ENCODE peak calls at places on chromosome 2, in six cellular contexts. K is heart left ventricle, A is GM13976, M is coronary artery, T is AG09319, R is endothelial cell. H is an unnamed sample.

GRCh38 chr2:30679416-30680088 is 127.7 kb downstream of the CAPN13 start:
- DNase-seq in R (no peak), K (no peak), M (no peak), T (no peak), A (no peak), H (no peak)

GRCh38 chr2:74379851-74380789 is at the start of gene DCTN1:
- DNase-seq in T (peak), A (no peak), R (peak), M (no peak), K (no peak), H (peak)

GRCh38 chr2:120539937-120540718 is 194.2 kb downstream of the INHBB start:
- DNase-seq in M (peak), T (peak), K (peak), A (no peak), R (no peak), H (peak)

GRCh38 chr2:237600205-237600846 is 9.8 kb upstream of the RAB17 start:
- DNase-seq in K (no peak), T (peak), R (no peak), A (no peak), M (peak), H (no peak)

GRCh38 chr2:169005994-169006393 is 25.1 kb downstream of the ABCB11 start:
- DNase-seq in A (no peak), R (no peak), M (no peak), T (no peak), K (no peak), H (no peak)

GRCh38 chr2:147824625-147825024 is 20.2 kb upstream of the ACVR2A start:
- DNase-seq in M (no peak), K (no peak), A (no peak), T (no peak), R (no peak), H (no peak)

GRCh38 chr2:41502752-41503151 is 545.1 kb upstream of the PKDCC start:
- DNase-seq in R (no peak), M (no peak), A (no peak), T (no peak), K (no peak), H (no peak)

GRCh38 chr2:237632991-237633629 is 5.7 kb downstream of the LRRFIP1 start:
- DNase-seq in K (peak), R (no peak), M (no peak), T (no peak), A (no peak), H (no peak)

GRCh38 chr2:152036611-152037469 is 62.0 kb downstream of the CACNB4 start:
- DNase-seq in K (no peak), M (no peak), R (peak), T (peak), A (peak), H (peak)

GRCh38 chr2:111923271-111923670 is 24.9 kb downstream of the MERTK start:
- DNase-seq in T (peak), R (no peak), M (no peak), K (no peak), A (no peak), H (no peak)

GRCh38 chr2:148338544-148338943 is 306.0 kb upstream of the EPC2 start:
- DNase-seq in A (no peak), K (no peak), M (no peak), R (no peak), T (peak), H (peak)

GRCh38 chr2:27211943-27212625 is at the start of the genes ATRAID and SLC5A6:
- DNase-seq in A (peak), R (peak), M (peak), T (peak), K (peak), H (peak)

GRCh38 chr2:117737846-117738245 is 76.6 kb upstream of the DDX18 start:
- DNase-seq in K (no peak), T (no peak), R (no peak), A (no peak), M (no peak), H (no peak)

GRCh38 chr2:26246818-26247217 is 2.1 kb downstream of the HADHB start:
- DNase-seq in R (no peak), K (no peak), A (no peak), T (no peak), M (no peak), H (peak)

GRCh38 chr2:8488001-8488738 is 193.7 kb upstream of the ID2 start:
- DNase-seq in A (peak), R (no peak), T (no peak), M (no peak), K (no peak), H (no peak)

GRCh38 chr2:106095478-106096392 is 98.4 kb downstream of the UXS1 start:
- DNase-seq in A (no peak), T (no peak), R (no peak), K (no peak), M (no peak), H (no peak)

GRCh38 chr2:39435254-39435653 is 1.8 kb downstream of the MAP4K3 start:
- DNase-seq in T (no peak), A (no peak), M (no peak), K (no peak), R (peak), H (peak)

GRCh38 chr2:30631051-30631671 is 176.1 kb downstream of the CAPN13 start:
- DNase-seq in R (no peak), M (no peak), K (no peak), T (no peak), A (no peak), H (no peak)

GRCh38 chr2:10124538-10125045 is 2.1 kb downstream of the RRM2 start:
- DNase-seq in K (no peak), R (peak), T (peak), A (peak), M (no peak), H (peak)

GRCh38 chr2:234290671-234291070 is 206.2 kb downstream of the ARL4C start:
- DNase-seq in A (no peak), R (no peak), T (no peak), M (no peak), K (peak), H (peak)

GRCh38 chr2:47058061-47058931 is 96.8 kb downstream of the STPG4 start:
- DNase-seq in K (peak), R (no peak), T (peak), M (no peak), A (no peak), H (peak)

GRCh38 chr2:42878581-42878980 is 86.2 kb upstream of the HAAO start:
- DNase-seq in K (no peak), A (peak), R (no peak), M (peak), T (no peak), H (no peak)

GRCh38 chr2:189305291-189305943 is 125.9 kb upstream of the COL5A2 start:
- DNase-seq in M (no peak), A (no peak), R (no peak), T (no peak), K (no peak), H (peak)

GRCh38 chr2:120832296-120833070 is 96.8 kb downstream of the GLI2 start:
- DNase-seq in T (no peak), A (no peak), R (no peak), K (peak), M (no peak), H (no peak)

GRCh38 chr2:10678225-10678624 is 11.6 kb downstream of the NOL10 start:
- DNase-seq in M (no peak), K (no peak), T (no peak), A (no peak), R (no peak), H (no peak)

GRCh38 chr2:233600361-233600760 is 17.1 kb upstream of the UGT1A8 start:
- DNase-seq in K (no peak), T (no peak), M (no peak), A (no peak), R (no peak), H (no peak)

GRCh38 chr2:199973703-199974102 is 18.3 kb downstream of the MAIP1 start:
- DNase-seq in T (no peak), M (no peak), A (no peak), R (no peak), K (no peak), H (peak)

GRCh38 chr2:78887436-78887835 is 138.1 kb upstream of the REG3G start:
- DNase-seq in M (no peak), R (no peak), T (no peak), K (no peak), A (no peak), H (no peak)

GRCh38 chr2:172858473-172858745 is 122.8 kb downstream of the RAPGEF4 start:
- DNase-seq in T (no peak), K (no peak), R (no peak), A (no peak), M (no peak), H (peak)

GRCh38 chr2:231716641-231717280 is 8.4 kb downstream of the PTMA start:
- DNase-seq in R (no peak), K (no peak), M (no peak), T (no peak), A (no peak), H (no peak)

GRCh38 chr2:86249843-86250402 is 50.7 kb downstream of the MRPL35 start:
- DNase-seq in A (peak), M (no peak), R (no peak), T (no peak), K (no peak), H (no peak)
- TF ChIP-seq CTCF in A (peak), M (no peak), R (no peak), T (peak), K (no peak), H (no peak)

DNA sequence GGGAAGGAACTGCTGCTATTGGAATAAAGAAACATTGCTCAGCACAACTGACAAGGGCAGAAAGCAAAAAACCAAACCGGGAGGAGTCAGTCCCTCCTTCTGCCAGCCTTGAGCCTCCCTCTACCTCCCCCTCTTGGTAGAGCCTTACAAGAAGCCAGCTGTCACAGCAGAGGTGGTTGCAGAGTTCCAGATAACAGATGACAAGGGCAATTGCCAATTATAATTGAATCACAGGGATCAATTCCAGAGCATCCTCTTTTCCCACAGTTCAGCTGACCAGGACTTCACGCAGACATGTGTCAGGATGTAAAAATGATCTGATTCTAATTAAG is 548.2 kb upstream of the LRRTM1 start:
- DNase-seq in A (no peak), T (no peak), R (no peak), M (no peak), K (no peak), H (peak)
- TF ChIP-seq CTCF in A (no peak), T (no peak), R (no peak), M (no peak), K (no peak), H (no peak)

DNA sequence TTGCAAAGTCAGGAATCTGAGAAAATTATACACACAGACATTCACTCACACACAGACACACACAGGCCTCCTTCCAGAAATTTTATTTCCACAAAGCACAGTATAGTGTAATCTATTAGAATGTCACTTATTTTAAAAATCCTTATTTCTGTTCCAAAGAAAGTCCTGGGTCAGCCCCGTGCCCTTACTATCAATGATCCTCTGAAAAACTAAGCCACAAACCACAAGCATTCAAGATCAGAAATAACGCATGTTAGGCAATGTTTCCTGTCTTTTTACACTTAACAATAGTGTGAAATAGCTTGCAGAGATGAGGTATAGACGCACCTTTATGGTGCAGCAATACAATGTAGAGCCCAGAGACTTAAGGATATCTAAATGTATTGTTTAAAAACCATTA is 25.8 kb downstream of the TBC1D8 start:
- DNase-seq in A (no peak), M (no peak), R (no peak), K (no peak), T (no peak), H (peak)
- TF ChIP-seq CTCF in A (no peak), M (no peak), R (no peak), K (no peak), T (no peak), H (no peak)

GRCh38 chr2:71282493-71282892 is 49.1 kb upstream of the ZNF638 start:
- DNase-seq in R (no peak), T (no peak), K (no peak), M (no peak), A (no peak), H (peak)
- TF ChIP-seq CTCF in R (no peak), T (no peak), K (no peak), M (no peak), A (no peak), H (peak)

GRCh38 chr2:44997948-44998347 is 11.3 kb downstream of the SIX2 start:
- DNase-seq in R (no peak), K (no peak), T (no peak), M (no peak), A (no peak), H (no peak)
- TF ChIP-seq CTCF in R (no peak), K (no peak), T (no peak), M (no peak), A (no peak), H (no peak)

GRCh38 chr2:54048117-54048785 is 67.2 kb upstream of the ACYP2 start:
- DNase-seq in A (no peak), M (no peak), K (no peak), R (no peak), T (no peak), H (no peak)
- TF ChIP-seq CTCF in A (peak), M (no peak), K (no peak), R (no peak), T (no peak), H (no peak)

H was measured in MCF 10A.